ENCODE peak calls at places on chromosomes 13 and 19, in eight cellular contexts. E, Y, B, Q, A, D, J and T are unnamed samples.

GRCh38 chr13:32045963-32046785 is 14.6 kb downstream of the FRY start:
- DNase-seq in E (peak), Y (peak), B (peak), Q (no peak), A (no peak), D (peak), J (no peak), T (no peak)

GRCh38 chr13:95002968-95003813 is 290.8 kb upstream of the SOX21 start:
- DNase-seq in E (peak), Y (peak), B (peak), Q (no peak), A (no peak), D (no peak), J (no peak), T (no peak)

GRCh38 chr19:46813570-46814358 is 25.4 kb upstream of the SLC1A5 start:
- DNase-seq in E (no peak), Y (peak), B (peak), Q (peak), A (no peak), D (peak), J (no peak), T (no peak)

GRCh38 chr19:11261902-11262839 is at the start of gene DOCK6:
- DNase-seq in E (peak), Y (peak), B (peak), Q (no peak), A (peak), D (no peak), J (peak), T (no peak)

GRCh38 chr13:43009506-43009905 is 13.9 kb upstream of the DNAJC15 start:
- DNase-seq in E (no peak), Y (no peak), B (peak), Q (no peak), A (no peak), D (no peak), J (no peak), T (no peak)

GRCh38 chr19:49142866-49143335 is 12.3 kb downstream of the HRC start:
- DNase-seq in E (peak), Y (peak), B (peak), Q (peak), A (peak), D (no peak), J (peak), T (peak)

GRCh38 chr19:19068659-19069509 is 5.1 kb downstream of the SLC25A42 start:
- DNase-seq in E (no peak), Y (no peak), B (no peak), Q (no peak), A (no peak), D (no peak), J (no peak), T (no peak)

GRCh38 chr19:50242586-50242985 is 39.2 kb downstream of the MYH14 start:
- DNase-seq in E (no peak), Y (no peak), B (no peak), Q (no peak), A (no peak), D (no peak), J (no peak), T (no peak)

GRCh38 chr19:860481-861098 is 1.1 kb downstream of the CFD start:
- DNase-seq in E (peak), Y (peak), B (peak), Q (peak), A (peak), D (no peak), J (peak), T (peak)

GRCh38 chr13:44622259-44622658 is 46.1 kb upstream of the TSC22D1 start:
- DNase-seq in E (peak), Y (no peak), B (no peak), Q (no peak), A (no peak), D (no peak), J (no peak), T (no peak)

GRCh38 chr19:887072-887471 is 5.9 kb downstream of the MED16 start:
- DNase-seq in E (no peak), Y (no peak), B (peak), Q (no peak), A (no peak), D (no peak), J (no peak), T (no peak)

GRCh38 chr19:47848871-47849473 is 10.1 kb upstream of the TPRX2 start:
- DNase-seq in E (no peak), Y (no peak), B (no peak), Q (no peak), A (peak), D (no peak), J (peak), T (no peak)

GRCh38 chr13:24097667-24098066 is 62.9 kb upstream of the SPATA13 start:
- DNase-seq in E (no peak), Y (no peak), B (no peak), Q (no peak), A (no peak), D (no peak), J (no peak), T (no peak)